ENCODE peak calls at places on chromosomes 13 and 19, in four cellular contexts. N, V, F and Y are unnamed samples.

GRCh38 chr13:110676511-110677204 is 29.3 kb downstream of the CARS2 start:
- DNase-seq in F (no peak), N (no peak), V (no peak), Y (no peak)

GRCh38 chr13:40776681-40777165 is 5.7 kb upstream of the MRPS31 start:
- DNase-seq in V (no peak), F (no peak), N (peak; percentile 29), Y (no peak)

GRCh38 chr19:43594710-43595604 is 977 bp downstream of the IRGQ start:
- DNase-seq in N (no peak), F (no peak), V (no peak), Y (peak; percentile 92)

GRCh38 chr19:8697671-8698432 is 743 bp downstream of the ACTL9 start:
- DNase-seq in N (no peak), F (no peak), V (no peak), Y (no peak)

GRCh38 chr13:99660101-99660500 is 158.8 kb downstream of the TM9SF2 start:
- DNase-seq in N (no peak), V (no peak), F (no peak), Y (no peak)

GRCh38 chr19:51079486-51080110 is 3.1 kb downstream of the KLK14 start:
- DNase-seq in F (no peak), N (no peak), V (no peak), Y (no peak)

GRCh38 chr13:59750860-59751259 is 412.9 kb downstream of the DIAPH3 start:
- DNase-seq in N (no peak), F (no peak), V (no peak), Y (no peak)

GRCh38 chr13:31100721-31101120 is 61.0 kb downstream of the HSPH1 start:
- DNase-seq in V (no peak), F (no peak), N (no peak), Y (no peak)

GRCh38 chr19:32287811-32288227 is 57.6 kb upstream of the ZNF507 start:
- DNase-seq in F (peak; percentile 72), V (peak; percentile 18), N (peak; percentile 69), Y (peak; percentile 66)